ENCODE peak calls at places on chromosomes 6 and 20, in four cellular contexts. P, B, O and X are unnamed samples.

GRCh38 chr6:106253194-106253593 is 72.4 kb downstream of the ATG5 start:
- DNase-seq in P (no peak), B (no peak), O (no peak), X (no peak)

GRCh38 chr6:134381926-134382325 is 64.0 kb upstream of the SGK1 start:
- DNase-seq in P (no peak), B (no peak), O (no peak), X (no peak)

GRCh38 chr6:102853249-102853955 is 1459.9 kb downstream of the GRIK2 start:
- DNase-seq in P (no peak), B (no peak), O (no peak), X (no peak)

GRCh38 chr6:168097621-168098430 is 18.8 kb upstream of the FRMD1 start:
- DNase-seq in P (no peak), B (no peak), O (peak), X (peak)

GRCh38 chr20:25011261-25011660 is 18.7 kb upstream of the APMAP start:
- DNase-seq in P (no peak), B (no peak), O (peak), X (peak)

GRCh38 chr20:50336631-50337030 is 146.0 kb downstream of the CEBPB start:
- DNase-seq in P (no peak), B (no peak), O (no peak), X (no peak)

GRCh38 chr6:42692151-42692911 is 30.1 kb downstream of the PRPH2 start:
- DNase-seq in P (no peak), B (no peak), O (no peak), X (no peak)

GRCh38 chr6:42292002-42292735 is 74.5 kb upstream of the MRPS10 start:
- DNase-seq in P (no peak), B (no peak), O (no peak), X (no peak)

GRCh38 chr6:14474816-14475215 is 357.2 kb downstream of the CD83 start:
- DNase-seq in P (no peak), B (no peak), O (no peak), X (no peak)

GRCh38 chr6:26319405-26320128 is 45.4 kb upstream of the BTN3A2 start:
- DNase-seq in P (no peak), B (no peak), O (no peak), X (no peak)

GRCh38 chr6:126153661-126154060 is 167.3 kb downstream of the TRMT11 start:
- DNase-seq in P (no peak), B (no peak), O (no peak), X (no peak)

GRCh38 chr6:131652472-131652871 is 15.4 kb downstream of the ENPP3 start:
- DNase-seq in P (no peak), B (no peak), O (no peak), X (no peak)

GRCh38 chr20:58890454-58891075 is 38.0 kb downstream of the GNAS start:
- DNase-seq in P (peak), B (peak), O (peak), X (peak)

GRCh38 chr6:166615059-166615770 is 11.8 kb downstream of the RPS6KA2 start:
- DNase-seq in P (no peak), B (no peak), O (no peak), X (no peak)

GRCh38 chr20:41177636-41178035 is 40.3 kb downstream of the PLCG1 start:
- DNase-seq in P (peak), B (peak), O (no peak), X (no peak)

GRCh38 chr20:62220666-62221568 is 839 bp upstream of the HRH3 start:
- DNase-seq in P (no peak), B (no peak), O (no peak), X (no peak)

GRCh38 chr6:131877999-131878789 is 70.4 kb downstream of the ENPP1 start:
- DNase-seq in P (no peak), B (no peak), O (peak), X (no peak)

GRCh38 chr6:37244430-37245310 is 12.9 kb upstream of the TBC1D22B start:
- DNase-seq in P (peak), B (peak), O (peak), X (no peak)

GRCh38 chr6:131683479-131683878 is 17.7 kb downstream of the OR2A4 start:
- DNase-seq in P (no peak), B (no peak), O (no peak), X (no peak)

GRCh38 chr6:42260972-42261371 is 43.3 kb upstream of the MRPS10 start:
- DNase-seq in P (no peak), B (no peak), O (no peak), X (no peak)

GRCh38 chr6:116511424-116512131 is at the start of gene CALHM5:
- DNase-seq in P (peak), B (no peak), O (peak), X (no peak)

GRCh38 chr6:145887969-145888368 is 73.4 kb upstream of the FBXO30 start:
- DNase-seq in P (no peak), B (no peak), O (no peak), X (no peak)

GRCh38 chr6:137973201-137973600 is 106.1 kb downstream of the TNFAIP3 start:
- DNase-seq in P (no peak), B (no peak), O (no peak), X (no peak)

GRCh38 chr20:44324343-44324742 is 12.5 kb upstream of the R3HDML start:
- DNase-seq in P (no peak), B (no peak), O (no peak), X (no peak)

GRCh38 chr6:134482585-134483346 is 164.9 kb upstream of the SGK1 start:
- DNase-seq in P (peak), B (no peak), O (peak), X (no peak)

GRCh38 chr6:30938730-30939129 is 2.0 kb upstream of the MUCL3 start:
- DNase-seq in P (no peak), B (no peak), O (no peak), X (no peak)
- TF ChIP-seq POLR2A in P (no peak), B (no peak), O (no peak), X (no peak)

DNA sequence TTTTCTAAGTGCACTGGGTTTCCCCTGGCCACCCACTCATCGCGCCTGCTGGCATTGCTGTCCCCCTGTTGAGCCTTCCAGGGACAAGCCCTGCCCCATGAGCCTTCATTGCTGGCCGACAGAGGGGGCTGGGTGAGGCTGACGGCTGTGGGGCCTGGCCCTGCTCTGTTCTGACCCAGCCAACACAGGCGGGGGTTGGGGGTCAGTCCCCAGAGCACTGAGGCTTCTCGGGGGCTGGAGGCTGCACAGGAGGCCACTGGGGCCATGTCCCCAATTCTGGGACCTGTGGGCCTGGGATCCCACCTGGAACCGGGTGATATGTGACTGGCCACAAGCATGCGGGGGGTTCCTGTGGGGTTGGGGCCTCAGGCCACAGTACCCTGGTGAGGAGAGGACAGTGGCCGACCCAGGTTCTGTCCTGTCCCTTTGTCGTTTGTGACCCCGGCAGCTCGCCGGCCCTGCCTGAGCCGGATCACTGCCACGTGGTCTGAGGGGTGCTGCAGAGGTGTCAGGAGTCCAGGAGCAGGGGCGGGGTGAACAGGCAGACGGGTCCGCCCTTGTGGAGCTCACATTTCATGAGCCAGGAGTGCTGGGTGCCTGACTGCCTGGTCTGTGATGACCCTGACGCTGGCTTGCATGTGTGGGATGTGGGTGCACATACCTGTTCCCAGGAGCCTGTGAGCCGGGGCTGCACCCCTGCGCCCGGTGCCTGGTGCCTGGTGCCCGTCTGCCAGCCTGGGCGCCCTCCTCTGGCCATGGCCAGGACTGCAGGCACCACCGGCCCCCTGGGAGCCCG is 2.1 kb upstream of the COL20A1 start:
- DNase-seq in P (no peak), B (peak), O (peak), X (no peak)
- TF ChIP-seq CTCF in P (peak), B (peak), O (peak), X (peak)

GRCh38 chr6:31844507-31844906 is 17.0 kb downstream of the HSPA1B start:
- DNase-seq in P (no peak), B (no peak), O (no peak), X (no peak)
- TF ChIP-seq POLR2A in P (no peak), B (no peak), O (no peak), X (no peak)

GRCh38 chr6:88763160-88763559 is 200.3 kb downstream of the RNGTT start:
- DNase-seq in P (no peak), B (no peak), O (no peak), X (no peak)

GRCh38 chr6:88760091-88760490 is 203.3 kb downstream of the RNGTT start:
- DNase-seq in P (no peak), B (no peak), O (no peak), X (no peak)

DNA sequence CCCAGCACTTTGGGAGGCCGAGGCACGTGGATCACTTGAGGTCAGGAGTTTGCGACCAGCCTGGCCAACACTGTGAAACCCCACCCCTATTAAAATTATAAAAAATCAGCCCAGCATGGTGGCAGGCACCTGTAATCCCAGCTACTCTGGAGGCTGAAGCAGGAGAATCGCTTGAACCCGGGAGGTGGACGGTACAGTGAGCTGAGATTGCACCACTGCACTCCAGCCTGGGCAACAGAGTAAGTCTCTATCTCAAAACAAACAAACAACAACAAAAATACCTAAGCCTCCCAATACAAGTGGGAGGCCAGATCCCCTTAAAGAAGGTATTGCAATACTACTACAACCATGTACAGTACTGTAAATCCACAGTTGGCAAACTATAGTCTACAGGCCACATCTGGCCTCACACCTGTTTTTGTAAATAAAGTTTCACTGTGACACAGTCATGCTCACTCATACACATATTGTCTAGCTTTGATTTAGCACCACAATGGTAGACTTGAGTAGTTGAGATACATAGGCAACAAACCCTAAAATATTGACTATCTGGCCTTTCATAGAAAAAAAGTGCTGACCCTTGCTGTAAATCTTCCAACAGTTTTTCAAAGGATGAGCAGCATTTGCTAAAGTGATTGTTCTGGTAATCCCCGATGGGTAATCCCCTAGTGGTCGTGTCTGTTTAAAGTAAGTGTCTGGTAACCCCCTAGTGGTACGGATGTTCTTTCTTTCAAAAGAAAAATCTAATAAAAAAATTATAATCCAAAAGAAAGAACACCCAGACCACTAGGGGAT is 202.0 kb downstream of the RNGTT start:
- DNase-seq in P (no peak), B (no peak), O (no peak), X (no peak)
- TF ChIP-seq CTCF in P (no peak), B (no peak), O (no peak), X (no peak)

GRCh38 chr6:31400467-31401289 is 2.7 kb upstream of the MICA start:
- DNase-seq in P (peak), B (peak), O (peak), X (peak)

GRCh38 chr6:31401403-31401802 is 2.0 kb upstream of the MICA start:
- DNase-seq in P (no peak), B (no peak), O (peak), X (no peak)

GRCh38 chr6:31402324-31403282 is 792 bp upstream of the MICA start:
- DNase-seq in P (peak), B (peak), O (peak), X (no peak)

GRCh38 chr6:31397901-31398300 is 5.5 kb upstream of the MICA start:
- DNase-seq in P (no peak), B (no peak), O (no peak), X (no peak)

DNA sequence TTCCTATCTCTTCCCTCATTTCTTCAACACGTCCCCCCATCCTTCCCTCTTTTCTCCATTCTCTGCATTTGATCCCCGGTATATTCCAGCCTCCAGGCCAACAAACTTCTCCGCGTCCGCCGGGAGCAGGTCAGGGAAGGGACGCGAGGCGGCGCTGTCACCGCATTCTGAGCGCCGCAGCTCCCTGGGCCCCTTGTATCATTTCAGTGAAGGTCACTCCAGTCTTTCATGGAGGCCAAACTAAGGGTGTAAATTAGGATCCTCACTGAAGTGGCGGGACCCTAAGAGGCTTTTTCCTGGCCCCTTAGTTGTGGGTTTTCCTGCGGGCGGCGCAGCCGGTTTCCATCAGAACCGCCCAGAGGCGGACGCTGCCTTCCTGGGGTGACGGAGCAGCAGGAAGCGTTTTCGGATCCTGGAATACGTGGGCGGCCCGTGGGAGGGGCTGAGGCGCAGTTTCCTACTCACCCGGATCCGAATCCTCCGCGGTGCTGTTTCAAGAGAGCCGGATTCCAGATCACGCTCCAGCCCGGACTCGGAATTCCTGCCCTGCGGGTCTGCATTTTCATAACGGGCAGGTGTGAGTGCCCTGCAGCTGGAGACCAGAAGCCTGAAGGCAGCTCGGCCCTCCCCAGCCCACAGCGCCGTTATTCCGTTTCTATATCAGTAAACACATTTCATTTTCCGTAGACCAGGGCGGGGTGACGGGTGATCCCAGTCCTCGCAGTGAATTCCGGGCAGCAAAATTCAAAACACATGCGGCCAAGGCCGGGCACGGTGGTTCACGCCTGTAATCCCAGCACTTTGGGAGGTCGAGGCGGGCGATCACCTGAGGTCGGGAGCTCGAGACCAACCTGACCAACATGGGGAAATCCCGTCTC is 3.6 kb upstream of the MICA start:
- DNase-seq in P (peak), B (peak), O (peak), X (peak)
- TF ChIP-seq POLR2A in P (peak), B (peak), O (peak), X (no peak)

DNA sequence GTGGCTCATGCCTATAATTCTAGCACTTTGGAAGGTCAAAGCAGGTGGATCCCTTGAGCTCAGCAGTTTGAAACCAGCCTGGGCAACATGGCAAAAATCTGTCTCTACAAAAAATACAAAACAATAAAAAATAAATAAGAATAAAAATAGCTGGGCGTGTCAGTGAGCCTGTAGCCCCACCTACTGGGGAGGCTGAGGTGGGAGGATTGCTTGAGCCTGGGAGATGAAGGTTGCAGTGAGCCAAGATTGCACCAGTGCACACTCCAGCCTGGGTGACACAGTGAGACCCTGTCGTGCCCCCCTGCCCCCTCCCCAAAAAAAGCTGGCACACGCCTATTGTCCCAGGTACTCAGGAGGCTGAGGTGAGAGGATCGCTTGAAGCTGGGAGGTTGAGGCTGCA is 35.1 kb upstream of the SRPK1 start:
- DNase-seq in P (no peak), B (no peak), O (no peak), X (no peak)
- TF ChIP-seq CTCF in P (no peak), B (peak), O (peak), X (peak)

GRCh38 chr6:6650839-6651238 is 62.3 kb downstream of the LY86 start:
- DNase-seq in P (no peak), B (no peak), O (no peak), X (no peak)
- TF ChIP-seq POLR2A in P (no peak), B (no peak), O (no peak), X (no peak)

GRCh38 chr6:34558172-34558714 is 2.1 kb upstream of the SPDEF start:
- DNase-seq in P (no peak), B (no peak), O (no peak), X (no peak)

GRCh38 chr6:34561227-34561530 is 5.0 kb upstream of the SPDEF start:
- DNase-seq in P (no peak), B (no peak), O (no peak), X (no peak)

GRCh38 chr6:34559651-34560365 is 3.7 kb upstream of the SPDEF start:
- DNase-seq in P (no peak), B (no peak), O (no peak), X (no peak)

GRCh38 chr6:34562350-34562749 is 6.2 kb upstream of the SPDEF start:
- DNase-seq in P (no peak), B (no peak), O (no peak), X (no peak)

GRCh38 chr6:34560366-34561226 is 4.5 kb upstream of the SPDEF start:
- DNase-seq in P (no peak), B (no peak), O (no peak), X (no peak)
- TF ChIP-seq CTCF in P (no peak), B (no peak), O (no peak), X (no peak)

DNA sequence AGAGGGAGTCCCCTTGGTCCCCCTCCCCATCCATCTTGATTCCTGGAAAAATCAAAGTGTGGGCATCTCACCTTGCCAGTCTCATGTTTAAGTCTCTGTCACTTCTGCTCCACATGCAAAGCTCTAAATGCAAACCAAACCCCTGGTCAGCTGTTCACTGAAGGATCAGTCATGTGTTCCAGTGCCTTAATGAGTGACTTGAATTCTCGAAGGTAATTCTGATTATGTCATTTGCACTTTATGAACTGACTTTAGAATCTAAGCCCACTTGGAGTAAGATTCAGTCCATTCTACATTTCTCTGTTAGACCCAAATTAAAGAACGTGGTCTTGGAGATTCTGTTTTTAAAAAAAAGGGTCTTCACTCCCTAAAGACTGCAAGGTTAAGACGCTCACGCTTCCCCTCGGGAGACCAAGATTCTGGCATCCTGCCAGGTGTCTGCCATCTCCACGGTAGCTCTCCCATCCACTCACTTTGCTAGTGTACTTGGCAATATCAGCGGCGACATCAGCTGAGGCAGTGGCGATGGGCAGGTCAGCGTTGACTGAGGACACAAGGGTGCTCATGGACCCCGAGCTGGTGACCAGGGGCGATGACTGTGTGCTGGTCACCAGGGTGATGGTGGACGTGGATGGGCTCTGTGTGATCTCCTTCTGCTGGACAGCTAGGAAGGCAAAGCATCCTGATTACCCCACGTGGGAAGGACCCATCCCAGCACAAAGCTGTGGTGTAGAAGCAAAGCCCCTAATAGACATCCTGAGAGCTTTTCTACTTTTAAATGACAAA is 120.5 kb downstream of the ZMYND8 start:
- DNase-seq in P (no peak), B (no peak), O (no peak), X (no peak)
- TF ChIP-seq POLR2A in P (no peak), B (no peak), O (no peak), X (no peak)